ENCODE peak calls at places on chromosomes 4 and X, in seven cellular contexts. Y is IMR-90, O is A549, H is WTC11, L is HepG2, A is GM12878, U is K562. R is an unnamed sample.

GRCh38 chr4:7547368-7548040 is 112.8 kb upstream of the PSAPL1 start:
- DNase-seq in Y (peak), O (no peak), H (no peak), L (no peak), A (no peak), U (no peak), R (peak)

GRCh38 chrX:39519566-39520301 is 578.0 kb downstream of the BCOR start:
- DNase-seq in Y (no peak), O (no peak), H (no peak), L (no peak), A (no peak), U (peak), R (no peak)

GRCh38 chr4:2263701-2264321 is 1.9 kb upstream of the MXD4 start:
- DNase-seq in Y (no peak), O (no peak), H (no peak), L (no peak), A (no peak), U (no peak), R (no peak)

GRCh38 chr4:143626134-143626859 is 74.2 kb downstream of the FREM3 start:
- DNase-seq in Y (no peak), O (no peak), H (no peak), L (no peak), A (no peak), U (no peak), R (no peak)

GRCh38 chr4:95107635-95108034 is 349.9 kb downstream of the BMPR1B start:
- DNase-seq in Y (peak), O (peak), H (no peak), L (peak), A (no peak), U (no peak), R (no peak)

GRCh38 chr4:73244941-73245601 is 13.5 kb downstream of the ANKRD17 start:
- DNase-seq in Y (no peak), O (no peak), H (no peak), L (no peak), A (no peak), U (no peak), R (no peak)

GRCh38 chrX:8084023-8084422 is 87.0 kb downstream of the VCX2 start:
- DNase-seq in Y (peak), O (no peak), H (no peak), L (no peak), A (no peak), U (no peak), R (peak)

GRCh38 chr4:99144070-99144469 is at the start of gene ADH4:
- DNase-seq in Y (peak), O (no peak), H (no peak), L (peak), A (no peak), U (no peak), R (no peak)

GRCh38 chrX:34810364-34810763 is 132.2 kb upstream of the FAM47B start:
- DNase-seq in Y (peak), O (no peak), H (no peak), L (no peak), A (no peak), U (no peak), R (no peak)

GRCh38 chr4:184168406-184169019 is 49.2 kb downstream of the ENPP6 start:
- DNase-seq in Y (peak), O (peak), H (peak), L (peak), A (no peak), U (peak), R (peak)

GRCh38 chr4:33722254-33722653 is 2522.1 kb downstream of the ARAP2 start:
- DNase-seq in Y (no peak), O (no peak), H (no peak), L (no peak), A (no peak), U (no peak), R (no peak)

GRCh38 chr4:157220026-157220881 is at the start of gene GRIA2:
- DNase-seq in Y (peak), O (peak), H (peak), L (peak), A (no peak), U (peak), R (peak)

GRCh38 chr4:6986067-6986780 is 56.9 kb upstream of the TADA2B start:
- DNase-seq in Y (peak), O (peak), H (no peak), L (no peak), A (no peak), U (no peak), R (peak)

GRCh38 chrX:16963216-16963615 is 16.8 kb downstream of the REPS2 start:
- DNase-seq in Y (no peak), O (no peak), H (no peak), L (no peak), A (no peak), U (no peak), R (no peak)

GRCh38 chr4:40514409-40515025 is 115.1 kb downstream of the RBM47 start:
- DNase-seq in Y (no peak), O (peak), H (no peak), L (peak), A (no peak), U (peak), R (no peak)

GRCh38 chr4:145871209-145871608 is 67.4 kb downstream of the ZNF827 start:
- DNase-seq in Y (no peak), O (no peak), H (no peak), L (no peak), A (no peak), U (no peak), R (no peak)
- TF ChIP-seq USF2 in Y (no peak), O (no peak), H (no peak), L (no peak), A (no peak), U (no peak), R (no peak)

GRCh38 chrX:6446588-6446987 is 88.3 kb downstream of the VCX3A start:
- DNase-seq in Y (no peak), O (no peak), H (no peak), L (no peak), A (no peak), U (no peak), R (no peak)

DNA sequence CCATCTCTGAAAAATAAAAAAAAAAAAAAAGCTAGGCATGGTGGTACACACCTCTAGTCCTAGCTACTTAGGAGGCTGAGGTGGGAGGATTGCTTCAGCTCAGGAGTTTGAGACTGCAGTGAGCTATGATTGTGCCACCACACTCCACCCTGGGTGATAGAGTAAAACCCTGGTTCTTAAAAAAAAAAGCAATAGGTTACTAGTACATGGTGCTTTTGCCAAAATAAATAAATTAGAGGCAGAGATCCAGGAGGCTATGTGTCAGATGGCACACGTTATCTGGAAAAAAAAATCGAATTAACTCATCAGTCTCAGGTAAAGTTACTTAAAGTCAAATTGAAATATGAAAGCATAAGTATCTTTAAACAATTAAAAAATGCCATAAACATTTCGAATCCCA is 94.3 kb downstream of the VCX3A start:
- DNase-seq in Y (no peak), O (no peak), H (no peak), L (no peak), A (no peak), U (no peak), R (no peak)
- TF ChIP-seq USF2 in Y (no peak), O (no peak), H (no peak), L (no peak), A (no peak), U (no peak), R (no peak)

DNA sequence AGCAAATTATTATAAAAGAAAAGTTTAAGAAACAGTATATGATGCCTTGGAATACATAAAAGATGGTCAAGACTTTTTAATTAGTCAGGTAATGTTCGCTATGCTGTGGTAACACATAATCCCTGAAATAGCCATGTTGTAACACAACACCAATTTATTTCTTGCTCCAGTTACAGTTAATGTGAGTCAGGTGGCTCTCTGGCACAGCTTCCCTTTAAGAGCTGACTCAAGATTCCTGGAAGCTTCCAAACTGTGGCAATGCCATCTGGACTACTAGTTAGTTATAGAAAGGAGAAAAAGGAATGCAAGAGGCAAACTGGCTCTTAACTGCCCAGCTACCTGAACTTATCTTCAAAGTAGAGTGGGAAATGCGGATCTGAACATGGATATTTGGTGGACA is 210.5 kb downstream of the CHM start:
- DNase-seq in Y (peak), O (no peak), H (no peak), L (no peak), A (no peak), U (no peak), R (no peak)
- TF ChIP-seq USF2 in Y (no peak), O (no peak), H (no peak), L (no peak), A (no peak), U (no peak), R (no peak)

GRCh38 chrX:119696251-119696890 is 3.4 kb upstream of the SEPTIN6 start:
- DNase-seq in Y (no peak), O (no peak), H (no peak), L (no peak), A (no peak), U (no peak), R (no peak)

GRCh38 chrX:119695535-119696050 is 2.6 kb upstream of the SEPTIN6 start:
- DNase-seq in Y (no peak), O (no peak), H (no peak), L (no peak), A (no peak), U (no peak), R (no peak)

GRCh38 chrX:119694601-119695534 is 1.9 kb upstream of the SEPTIN6 start:
- DNase-seq in Y (no peak), O (peak), H (peak), L (peak), A (no peak), U (no peak), R (peak)

GRCh38 chrX:119693996-119694451 is 1.1 kb upstream of the SEPTIN6 start:
- DNase-seq in Y (no peak), O (no peak), H (peak), L (no peak), A (no peak), U (no peak), R (peak)

DNA sequence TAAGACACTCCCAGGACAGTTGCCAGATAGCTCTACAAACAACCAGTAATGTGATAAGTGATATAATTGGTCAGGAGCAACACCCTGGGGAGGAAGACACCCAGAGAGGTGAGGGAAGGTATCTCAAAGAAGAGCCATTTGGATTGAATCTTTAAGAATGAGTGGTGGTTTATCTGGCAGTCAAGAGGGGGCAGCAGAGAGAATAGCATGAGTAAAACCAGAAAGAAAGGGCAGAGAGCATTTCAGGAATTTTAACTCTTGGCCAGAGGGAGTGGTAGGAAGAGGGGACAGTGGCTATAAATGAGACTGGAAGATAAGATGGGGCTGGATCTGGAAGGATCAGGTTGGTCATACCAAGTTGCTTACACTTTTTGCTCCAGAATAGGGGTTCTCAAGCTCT is 5.9 kb upstream of the SEPTIN6 start:
- DNase-seq in Y (peak), O (peak), H (no peak), L (peak), A (no peak), U (peak), R (peak)
- TF ChIP-seq USF2 in Y (no peak), O (no peak), H (no peak), L (no peak), A (no peak), U (no peak), R (no peak)

R was measured in SK-N-SH.